ENCODE peak calls at places on chromosomes 16 and 17, in seven cellular contexts. X is right atrium auricular region; N is PC-3; V is heart right ventricle; S is CD8-positive, alpha-beta memory T cell; E is stomach; M is thoracic aorta. Y is an unnamed sample.

GRCh38 chr16:88505405-88506082 is 52.5 kb downstream of the ZFPM1 start:
- DNase-seq in S (peak; percentile 65), N (peak; percentile 39), M (no peak), X (no peak), E (peak; percentile 88), V (peak; percentile 54), Y (peak; percentile 21)

GRCh38 chr16:49755291-49755611 is 100.7 kb downstream of the ZNF423 start:
- DNase-seq in X (no peak), S (no peak), N (peak; percentile 28), E (no peak), V (no peak), M (no peak), Y (no peak)

GRCh38 chr17:13888043-13888442 is 181.3 kb upstream of the COX10 start:
- DNase-seq in E (peak; percentile 36), N (peak; percentile 16), S (no peak), X (no peak), V (no peak), M (no peak), Y (no peak)

GRCh38 chr17:50277357-50277754 is 3.1 kb downstream of the TMEM92 start:
- DNase-seq in E (no peak), S (no peak), X (no peak), V (no peak), N (no peak), M (no peak), Y (no peak)

GRCh38 chr16:29983420-29984136 is 9.9 kb downstream of the TAOK2 start:
- DNase-seq in X (no peak), N (no peak), E (no peak), V (no peak), S (no peak), M (no peak), Y (no peak)

GRCh38 chr17:45775576-45776011 is 8.5 kb upstream of the CRHR1 start:
- DNase-seq in S (no peak), N (peak; percentile 46), X (no peak), V (peak; percentile 60), M (no peak), E (peak; percentile 86), Y (no peak)

GRCh38 chr16:11685844-11686618 is 17.8 kb downstream of the SNN start:
- DNase-seq in S (no peak), N (peak; percentile 17), M (no peak), X (peak; percentile 23), V (no peak), E (peak; percentile 9), Y (no peak)

GRCh38 chr17:34306466-34306865 is 12.8 kb upstream of the CCL8 start:
- DNase-seq in M (no peak), E (no peak), V (no peak), N (peak; percentile 10), X (peak; percentile 63), S (no peak), Y (peak; percentile 33)

GRCh38 chr17:35372846-35373531 is 432 bp downstream of the SLFN11 start:
- DNase-seq in V (peak; percentile 20), E (peak; percentile 32), N (peak; percentile 55), X (no peak), M (no peak), S (peak; percentile 31), Y (no peak)

GRCh38 chr17:49496183-49496865 is 1.2 kb downstream of the NGFR start:
- DNase-seq in N (peak; percentile 54), E (peak; percentile 83), V (peak; percentile 85), S (peak; percentile 79), M (peak; percentile 38), X (no peak), Y (no peak)

GRCh38 chr16:1819611-1820010 is 7.0 kb downstream of the HAGH start:
- DNase-seq in S (no peak), M (no peak), X (no peak), V (no peak), E (no peak), N (no peak), Y (no peak)

GRCh38 chr16:28292731-28293588 is 635 bp downstream of the SBK1 start:
- DNase-seq in X (no peak), V (no peak), S (no peak), M (no peak), E (no peak), N (no peak), Y (no peak)

GRCh38 chr17:48127371-48128051 is 19.9 kb downstream of the SNX11 start:
- DNase-seq in E (no peak), N (peak; percentile 87), S (no peak), V (no peak), M (no peak), X (no peak), Y (peak; percentile 84)

DNA sequence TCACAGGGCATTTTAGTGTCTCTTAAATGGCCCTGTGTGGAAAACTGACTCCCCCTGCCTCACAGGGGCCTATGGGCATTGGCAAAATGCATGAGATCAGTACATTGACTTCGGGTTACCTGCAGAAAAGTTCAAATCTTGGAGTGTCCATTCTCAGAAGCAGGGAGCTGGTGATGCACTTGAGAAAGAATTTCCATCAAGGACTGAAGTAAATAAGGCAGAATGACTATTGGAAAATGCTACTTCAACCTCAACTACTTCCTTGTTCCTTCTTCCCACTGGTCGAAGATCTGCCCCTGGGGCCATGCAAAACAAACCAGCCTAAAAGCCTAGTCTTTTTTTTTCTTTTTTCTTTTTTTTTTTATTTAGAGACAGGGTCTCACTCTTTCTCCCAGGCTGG is 13.8 kb upstream of the GSDMA start:
- DNase-seq in N (no peak), V (no peak), S (no peak), M (no peak), X (no peak), E (no peak), Y (no peak)
- H3K27me3 ChIP-seq in N (no peaks in the 10 kb centered on the region), V (no peaks in the 10 kb centered on the region), S (no peaks in the 10 kb centered on the region), M (no peaks in the 10 kb centered on the region), X (no peaks in the 10 kb centered on the region), E (no peaks in the 10 kb centered on the region), Y (peaks cover 10% of the 10 kb centered on the region)

GRCh38 chr16:17668411-17668810 is 197.7 kb upstream of the XYLT1 start:
- DNase-seq in E (no peak), V (no peak), N (no peak), M (no peak), X (no peak), S (no peak), Y (no peak)
- H3K27me3 ChIP-seq in E (no peaks in the 10 kb centered on the region), V (no peaks in the 10 kb centered on the region), N (no peaks in the 10 kb centered on the region), M (no peaks in the 10 kb centered on the region), X (no peaks in the 10 kb centered on the region), S (no peaks in the 10 kb centered on the region), Y (no peaks in the 10 kb centered on the region)

DNA sequence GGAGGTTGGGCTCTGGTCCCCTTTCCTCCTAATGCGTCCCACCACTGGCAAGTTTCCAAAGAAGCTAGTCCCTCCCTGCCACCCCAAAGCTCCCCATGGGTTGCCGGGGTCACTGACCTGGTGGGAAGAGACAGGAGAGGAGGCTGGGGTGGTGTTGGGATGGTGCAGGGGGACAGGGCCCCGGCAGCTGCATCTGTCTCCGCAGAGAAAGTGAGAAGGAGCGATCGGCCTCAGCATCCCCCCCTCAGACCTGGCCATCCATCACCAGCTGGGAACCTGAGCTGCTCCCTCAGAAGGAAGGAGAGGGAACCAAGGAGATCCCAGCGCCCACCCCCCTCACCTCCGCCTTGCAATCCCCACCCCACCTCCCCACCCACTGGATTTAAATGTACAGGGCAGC is 3.3 kb downstream of the ETV4 start:
- DNase-seq in X (no peak), N (no peak), S (no peak), M (no peak), V (no peak), E (no peak), Y (no peak)
- H3K27me3 ChIP-seq in X (no peaks in the 10 kb centered on the region), N (no peaks in the 10 kb centered on the region), S (peaks cover 24% of the 10 kb centered on the region), M (no peaks in the 10 kb centered on the region), V (peaks cover 50% of the 10 kb centered on the region), E (peaks cover 29% of the 10 kb centered on the region), Y (no peaks in the 10 kb centered on the region)

GRCh38 chr17:39608142-39608541 is 422 bp upstream of the NEUROD2 start:
- DNase-seq in S (no peak), V (no peak), M (no peak), X (no peak), N (no peak), E (no peak), Y (no peak)
- H3K27me3 ChIP-seq in S (peaks cover 39% of the 10 kb centered on the region), V (peaks cover 79% of the 10 kb centered on the region), M (peaks cover 43% of the 10 kb centered on the region), X (peaks cover 48% of the 10 kb centered on the region), N (peaks cover 41% of the 10 kb centered on the region), E (peaks cover 68% of the 10 kb centered on the region), Y (peaks cover 84% of the 10 kb centered on the region)

DNA sequence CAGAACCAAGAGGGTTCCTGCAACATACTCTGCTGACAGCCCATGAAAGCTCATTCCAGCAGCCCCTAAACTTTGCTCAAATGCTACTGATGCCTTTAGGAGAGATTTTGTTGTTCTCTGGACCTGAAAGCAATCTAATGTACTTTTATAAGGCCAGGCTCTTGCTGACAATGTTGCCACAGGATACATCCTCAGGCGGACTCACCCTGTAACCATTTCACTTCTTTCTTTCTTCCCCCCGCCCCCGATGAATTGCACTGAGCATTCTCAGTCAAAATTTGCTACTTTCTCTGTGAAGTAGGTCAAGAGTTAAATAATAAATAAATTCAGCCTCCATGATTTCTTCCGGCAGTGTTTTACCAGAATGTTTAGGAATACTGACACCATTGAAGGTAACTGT is 1.5 kb downstream of the GAS7 start:
- DNase-seq in X (no peak), V (no peak), S (no peak), N (no peak), M (no peak), E (no peak), Y (no peak)
- H3K27me3 ChIP-seq in X (no peaks in the 10 kb centered on the region), V (peaks cover 26% of the 10 kb centered on the region), S (peaks cover 9% of the 10 kb centered on the region), N (no peaks in the 10 kb centered on the region), M (no peaks in the 10 kb centered on the region), E (peaks cover 18% of the 10 kb centered on the region), Y (peaks cover 46% of the 10 kb centered on the region)

GRCh38 chr17:28488154-28488883 is 14.9 kb downstream of the SLC13A2 start:
- DNase-seq in S (no peak), X (no peak), V (no peak), M (no peak), N (no peak), E (no peak), Y (no peak)
- H3K27me3 ChIP-seq in S (no peaks in the 10 kb centered on the region), X (no peaks in the 10 kb centered on the region), V (no peaks in the 10 kb centered on the region), M (no peaks in the 10 kb centered on the region), N (no peaks in the 10 kb centered on the region), E (no peaks in the 10 kb centered on the region), Y (peaks cover 23% of the 10 kb centered on the region)

DNA sequence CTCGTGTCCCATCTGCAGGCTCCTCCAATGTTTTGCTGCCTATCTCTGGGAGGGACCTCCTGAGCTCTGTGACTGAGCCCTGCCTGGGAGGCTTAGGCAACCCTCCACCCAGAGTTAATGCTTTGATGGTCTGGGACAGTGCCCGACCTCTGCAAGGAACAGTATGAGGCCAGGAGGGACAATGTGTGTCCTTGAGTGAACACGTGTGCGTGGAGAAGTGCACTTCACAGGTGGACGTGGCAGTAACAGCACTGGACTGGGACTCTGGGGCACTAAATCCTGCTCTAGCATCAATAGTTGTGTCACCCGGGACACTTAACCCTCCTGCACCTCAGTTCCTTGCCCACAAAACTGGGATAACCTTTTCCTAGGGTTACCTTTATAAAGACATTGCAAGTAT is 4.6 kb downstream of the UBTF start:
- DNase-seq in N (no peak), S (no peak), E (no peak), M (no peak), X (no peak), V (no peak), Y (no peak)
- H3K27me3 ChIP-seq in N (no peaks in the 10 kb centered on the region), S (no peaks in the 10 kb centered on the region), E (no peaks in the 10 kb centered on the region), M (no peaks in the 10 kb centered on the region), X (no peaks in the 10 kb centered on the region), V (no peaks in the 10 kb centered on the region), Y (no peaks in the 10 kb centered on the region)

GRCh38 chr17:66836063-66837005 is 1.4 kb downstream of the CACNG5 start:
- DNase-seq in E (no peak), X (no peak), V (no peak), S (no peak), N (no peak), M (no peak), Y (no peak)
- H3K27me3 ChIP-seq in E (peaks cover 42% of the 10 kb centered on the region), X (peaks cover 10% of the 10 kb centered on the region), V (peaks cover 56% of the 10 kb centered on the region), S (peaks cover 4% of the 10 kb centered on the region), N (peaks cover 55% of the 10 kb centered on the region), M (no peaks in the 10 kb centered on the region), Y (peaks cover 43% of the 10 kb centered on the region)

GRCh38 chr16:87094246-87094865 is 222.8 kb downstream of the C16orf95 start:
- DNase-seq in M (no peak), E (no peak), V (no peak), X (no peak), N (no peak), S (no peak), Y (no peak)
- H3K27me3 ChIP-seq in M (no peaks in the 10 kb centered on the region), E (peaks cover 6% of the 10 kb centered on the region), V (no peaks in the 10 kb centered on the region), X (no peaks in the 10 kb centered on the region), N (no peaks in the 10 kb centered on the region), S (no peaks in the 10 kb centered on the region), Y (no peaks in the 10 kb centered on the region)